ENCODE peak calls at places on chromosomes 1 and 21, in seven cellular contexts. D is GM23338, G is K562, E is HCT116, Q is Panc1, I is GM12878, N is upper lobe of left lung. M is an unnamed sample. For H3K36me3, the result is how much of the 10 kb centered on the place peaks cover.

GRCh38 chr1:41152622-41153044 is 89.5 kb downstream of the SCMH1 start:
- ATAC-seq in D (no peak), G (no peak), E (no peak), Q (no peak), I (no peak), N (no peak), M (peak)

GRCh38 chr1:82962658-82963057 is 1036.3 kb downstream of the TTLL7 start:
- ATAC-seq in D (no peak), G (no peak), E (no peak), Q (no peak), I (no peak), N (no peak), M (no peak)

GRCh38 chr21:35035116-35035515 is 14.0 kb downstream of the RUNX1 start:
- ATAC-seq in D (no peak), G (no peak), E (no peak), Q (no peak), I (no peak), N (no peak), M (no peak)

GRCh38 chr1:51570063-51570720 is 46.7 kb upstream of the OSBPL9 start:
- ATAC-seq in D (no peak), G (no peak), E (peak), Q (peak), I (peak), N (no peak), M (no peak)

GRCh38 chr1:183909672-183910071 is 104.8 kb downstream of the RGL1 start:
- ATAC-seq in D (no peak), G (no peak), E (no peak), Q (no peak), I (no peak), N (no peak), M (no peak)

GRCh38 chr1:94974224-94974623 is 47.3 kb upstream of the CNN3 start:
- ATAC-seq in D (no peak), G (no peak), E (no peak), Q (no peak), I (no peak), N (no peak), M (no peak)

GRCh38 chr21:38503588-38503987 is 5.3 kb upstream of the ERG start:
- ATAC-seq in D (no peak), G (no peak), E (no peak), Q (no peak), I (no peak), N (no peak), M (peak)

GRCh38 chr1:219810451-219810850 is 117.9 kb downstream of the SLC30A10 start:
- ATAC-seq in D (no peak), G (no peak), E (no peak), Q (no peak), I (no peak), N (no peak), M (no peak)

GRCh38 chr21:43703068-43703880 is 15.7 kb upstream of the PDXK start:
- ATAC-seq in D (peak), G (peak), E (no peak), Q (peak), I (peak), N (no peak), M (peak)

GRCh38 chr1:160850541-160850940 is 12.1 kb downstream of the CD244 start:
- ATAC-seq in D (no peak), G (no peak), E (no peak), Q (no peak), I (no peak), N (no peak), M (no peak)

GRCh38 chr1:192878249-192878648 is 69.4 kb downstream of the RGS2 start:
- ATAC-seq in D (no peak), G (no peak), E (no peak), Q (no peak), I (no peak), N (peak), M (peak)

GRCh38 chr1:203286161-203286984 is 18.9 kb upstream of the BTG2 start:
- ATAC-seq in D (no peak), G (no peak), E (no peak), Q (no peak), I (no peak), N (no peak), M (peak)

GRCh38 chr1:108590436-108590835 is 30.5 kb downstream of the EEIG2 start:
- ATAC-seq in D (no peak), G (no peak), E (no peak), Q (no peak), I (no peak), N (no peak), M (peak)

GRCh38 chr1:32733573-32734321 is 31.2 kb upstream of the SYNC start:
- ATAC-seq in D (no peak), G (peak), E (no peak), Q (no peak), I (peak), N (no peak), M (no peak)

GRCh38 chr1:78284354-78284753 is 206.4 kb upstream of the PTGFR start:
- ATAC-seq in D (no peak), G (no peak), E (no peak), Q (no peak), I (no peak), N (no peak), M (peak)

GRCh38 chr1:51653127-51653526 is 36.2 kb downstream of the OSBPL9 start:
- ATAC-seq in D (no peak), G (no peak), E (no peak), Q (no peak), I (no peak), N (no peak), M (no peak)

GRCh38 chr1:25706146-25707089 is 89.8 kb downstream of the MAN1C1 start:
- ATAC-seq in D (peak), G (no peak), E (no peak), Q (no peak), I (no peak), N (peak), M (no peak)

GRCh38 chr1:165637427-165637826 is 6.4 kb downstream of the MGST3 start:
- ATAC-seq in D (no peak), G (no peak), E (no peak), Q (no peak), I (no peak), N (peak), M (peak)

GRCh38 chr1:109793486-109794318 is 30.0 kb upstream of the EPS8L3 start:
- ATAC-seq in D (no peak), G (peak), E (no peak), Q (peak), I (no peak), N (no peak), M (peak)

GRCh38 chr21:27448960-27449359 is 482.1 kb upstream of the ADAMTS5 start:
- ATAC-seq in D (no peak), G (no peak), E (no peak), Q (no peak), I (no peak), N (no peak), M (peak)

GRCh38 chr1:156748670-156749428 is 2.6 kb downstream of the HDGF start:
- ATAC-seq in D (no peak), G (peak), E (no peak), Q (no peak), I (peak), N (peak), M (peak)

GRCh38 chr1:193229136-193229535 is 42.7 kb upstream of the B3GALT2 start:
- ATAC-seq in D (no peak), G (no peak), E (no peak), Q (peak), I (no peak), N (no peak), M (no peak)

GRCh38 chr1:89754518-89754917 is 66.3 kb upstream of the LRRC8D start:
- ATAC-seq in D (no peak), G (no peak), E (no peak), Q (no peak), I (peak), N (no peak), M (no peak)

GRCh38 chr21:44509539-44509938 is 30.5 kb downstream of the KRTAP10-1 start:
- ATAC-seq in D (no peak), G (no peak), E (peak), Q (no peak), I (peak), N (peak), M (no peak)

GRCh38 chr1:243559575-243560172 is 290.4 kb downstream of the AKT3 start:
- ATAC-seq in D (no peak), G (no peak), E (no peak), Q (peak), I (no peak), N (no peak), M (no peak)

GRCh38 chr1:11176081-11176706 is 13.0 kb upstream of the ANGPTL7 start:
- ATAC-seq in D (peak), G (no peak), E (no peak), Q (no peak), I (no peak), N (peak), M (no peak)

GRCh38 chr1:9375912-9376311 is 83.2 kb downstream of the SPSB1 start:
- ATAC-seq in D (no peak), G (no peak), E (no peak), Q (no peak), I (no peak), N (no peak), M (no peak)

GRCh38 chr1:160416369-160416768 is 16.0 kb downstream of the VANGL2 start:
- ATAC-seq in D (peak), G (peak), E (peak), Q (peak), I (peak), N (no peak), M (no peak)

GRCh38 chr1:188888387-188888786 is 1589.3 kb downstream of the BRINP3 start:
- ATAC-seq in D (no peak), G (no peak), E (no peak), Q (no peak), I (no peak), N (no peak), M (no peak)

GRCh38 chr1:63602629-63603028 is 9.4 kb downstream of the PGM1 start:
- ATAC-seq in D (peak), G (no peak), E (no peak), Q (no peak), I (no peak), N (no peak), M (no peak)

GRCh38 chr1:76068953-76069561 is 5.5 kb upstream of the ST6GALNAC3 start:
- ATAC-seq in D (no peak), G (no peak), E (peak), Q (no peak), I (no peak), N (no peak), M (no peak)

GRCh38 chr1:84991097-84991890 is 5.6 kb downstream of the MCOLN2 start:
- ATAC-seq in D (no peak), G (no peak), E (no peak), Q (no peak), I (peak), N (no peak), M (no peak)

GRCh38 chr1:178146456-178146855 is 52.6 kb downstream of the RASAL2 start:
- ATAC-seq in D (no peak), G (no peak), E (no peak), Q (no peak), I (no peak), N (no peak), M (no peak)

GRCh38 chr1:100428160-100428559 is 75.9 kb downstream of the CDC14A start:
- ATAC-seq in D (no peak), G (no peak), E (no peak), Q (no peak), I (no peak), N (no peak), M (no peak)

GRCh38 chr21:31557421-31557955 is 102.0 kb upstream of the SOD1 start:
- ATAC-seq in D (peak), G (no peak), E (no peak), Q (no peak), I (no peak), N (no peak), M (no peak)

GRCh38 chr1:154440031-154440430 is 34.9 kb downstream of the IL6R start:
- ATAC-seq in D (no peak), G (no peak), E (no peak), Q (no peak), I (peak), N (no peak), M (no peak)

GRCh38 chr1:53631622-53632310 is 107.2 kb downstream of the GLIS1 start:
- ATAC-seq in D (no peak), G (no peak), E (no peak), Q (no peak), I (no peak), N (no peak), M (no peak)

GRCh38 chr1:56451491-56451890 is 127.9 kb downstream of the PLPP3 start:
- ATAC-seq in D (no peak), G (no peak), E (no peak), Q (no peak), I (peak), N (no peak), M (no peak)

DNA sequence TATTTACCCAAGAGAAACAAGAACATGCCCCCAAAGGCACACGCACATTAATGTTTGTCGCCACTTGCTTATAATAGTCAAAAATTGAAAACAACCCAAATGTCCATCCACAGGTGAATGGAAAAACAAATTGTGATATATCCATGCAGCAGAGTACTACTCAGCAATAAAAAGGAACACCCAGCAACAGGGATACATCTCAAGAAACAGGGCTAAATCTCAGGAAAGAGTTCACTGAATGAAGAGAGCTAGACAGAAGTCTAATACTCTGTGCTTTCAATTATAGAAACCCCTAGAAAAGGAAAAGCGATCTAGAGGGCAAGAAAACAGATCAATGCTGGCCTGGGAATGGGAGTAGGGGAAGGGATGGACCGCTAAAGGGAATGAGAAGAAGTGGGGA is 36.7 kb upstream of the LAPTM5 start:
- ATAC-seq in D (no peak), G (no peak), E (no peak), Q (no peak), I (no peak), N (no peak), M (no peak)
- H3K36me3 ChIP-seq in D (under half), G (under half), E (under half), Q (under half), I (under half), N (under half), M (under half)

GRCh38 chr1:47533176-47534039 is 95.6 kb downstream of the FOXD2 start:
- ATAC-seq in D (peak), G (peak), E (no peak), Q (no peak), I (no peak), N (peak), M (peak)
- TF ChIP-seq POLR2AphosphoS5 in D (peak), G (no peak), E (no peak), Q (no peak), I (no peak), N (no peak), M (peak)

DNA sequence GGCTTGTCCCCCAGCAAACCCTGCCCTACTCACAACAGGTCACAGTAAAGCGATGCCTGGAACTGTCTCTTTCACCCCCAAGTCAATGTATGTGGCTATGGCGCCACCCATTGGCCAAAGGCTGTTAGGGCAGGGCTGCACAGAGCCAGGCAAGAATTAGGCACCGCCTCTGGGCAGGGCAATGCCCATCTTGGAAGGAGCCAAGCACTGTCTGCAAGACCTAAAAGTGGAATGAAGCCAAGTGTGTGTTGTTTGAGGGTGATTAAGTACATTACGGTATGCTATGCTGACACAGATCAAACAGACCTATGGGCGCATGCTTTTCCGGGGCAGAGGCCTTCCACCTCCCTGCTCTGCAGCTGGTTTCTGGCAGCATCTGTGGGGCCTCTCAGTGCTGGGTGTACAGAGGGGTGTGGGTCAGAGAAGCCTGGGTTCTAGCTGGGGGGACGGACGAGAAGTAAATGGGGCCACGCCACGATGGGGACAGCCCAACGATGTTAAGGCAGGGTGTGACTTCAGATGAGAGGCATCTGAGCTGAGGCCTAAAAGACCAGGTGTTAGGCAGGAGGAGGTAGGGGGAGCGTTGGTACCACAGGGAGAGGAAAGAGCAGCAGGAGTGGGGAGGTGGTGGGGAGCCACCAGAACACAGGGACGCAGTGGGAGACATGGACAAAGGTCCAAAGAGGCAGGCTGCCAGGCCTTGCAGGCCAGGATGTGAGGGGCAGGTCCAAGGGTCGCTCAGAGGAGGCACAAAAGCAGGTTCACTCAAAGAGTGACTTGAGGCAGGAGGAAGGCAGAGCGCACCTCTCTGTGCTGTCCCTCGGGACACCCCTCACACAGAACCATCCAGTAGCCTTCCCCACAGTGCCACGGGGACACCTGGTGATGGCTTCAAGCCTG is 49.8 kb downstream of the ACOT7 start:
- ATAC-seq in D (peak), G (peak), E (peak), Q (peak), I (peak), N (peak), M (peak)
- H3K36me3 ChIP-seq in D (under half), G (under half), E (under half), Q (under half), I (under half), N (under half), M (under half)

GRCh38 chr21:33839167-33839716 is 76.4 kb downstream of the ATP5PO start:
- ATAC-seq in D (peak), G (peak), E (peak), Q (no peak), I (no peak), N (no peak), M (no peak)

GRCh38 chr21:33840771-33841170 is 74.8 kb downstream of the ATP5PO start:
- ATAC-seq in D (no peak), G (no peak), E (no peak), Q (no peak), I (no peak), N (no peak), M (no peak)

GRCh38 chr21:33843216-33843615 is 72.4 kb downstream of the ATP5PO start:
- ATAC-seq in D (no peak), G (no peak), E (no peak), Q (no peak), I (no peak), N (no peak), M (peak)

GRCh38 chr21:33844104-33844889 is 71.3 kb downstream of the ATP5PO start:
- ATAC-seq in D (no peak), G (no peak), E (no peak), Q (no peak), I (no peak), N (no peak), M (no peak)

DNA sequence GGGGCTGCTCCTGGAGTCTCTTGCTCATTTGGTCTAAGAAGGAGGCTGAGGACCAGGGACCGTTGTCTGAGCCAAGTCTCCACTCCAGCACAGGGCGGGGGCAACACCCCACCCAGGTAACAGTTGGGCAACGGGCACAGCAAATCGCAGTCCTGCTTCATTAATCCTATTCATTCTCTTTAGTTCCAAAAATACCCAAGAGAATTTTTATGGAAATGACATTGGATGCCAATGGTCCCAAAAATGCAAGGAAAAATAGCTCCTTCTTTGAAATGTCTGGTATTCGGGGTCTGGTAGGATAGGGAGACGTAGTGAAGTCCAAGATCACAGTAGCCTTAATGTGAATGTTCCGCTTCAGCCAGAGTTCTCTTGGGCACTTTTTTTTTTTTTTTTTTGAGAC is 74.0 kb downstream of the ATP5PO start:
- ATAC-seq in D (no peak), G (no peak), E (no peak), Q (no peak), I (no peak), N (no peak), M (no peak)
- TF ChIP-seq POLR2AphosphoS5 in D (no peak), G (no peak), E (no peak), Q (no peak), I (no peak), N (no peak), M (no peak)

GRCh38 chr1:28737245-28738137 is 751 bp downstream of the YTHDF2 start:
- ATAC-seq in D (peak), G (peak), E (peak), Q (peak), I (peak), N (no peak), M (no peak)
- H3K36me3 ChIP-seq in D (under half), G (under half), E (under half), Q (under half), I (under half), N (under half), M (under half)

GRCh38 chr1:24392604-24392946 is 21.0 kb downstream of the STPG1 start:
- ATAC-seq in D (no peak), G (no peak), E (no peak), Q (peak), I (peak), N (no peak), M (no peak)

GRCh38 chr1:24390924-24391782 is 22.4 kb downstream of the STPG1 start:
- ATAC-seq in D (peak), G (peak), E (peak), Q (peak), I (peak), N (peak), M (peak)

GRCh38 chr1:24392982-24393645 is 20.5 kb downstream of the STPG1 start:
- ATAC-seq in D (no peak), G (no peak), E (no peak), Q (no peak), I (peak), N (no peak), M (no peak)

GRCh38 chr1:24393892-24394291 is 19.7 kb downstream of the STPG1 start:
- ATAC-seq in D (no peak), G (no peak), E (peak), Q (peak), I (no peak), N (no peak), M (no peak)

GRCh38 chr1:24391882-24392603 is 21.5 kb downstream of the STPG1 start:
- ATAC-seq in D (peak), G (peak), E (peak), Q (peak), I (peak), N (peak), M (peak)
- TF ChIP-seq POLR2AphosphoS5 in D (no peak), G (no peak), E (no peak), Q (no peak), I (peak), N (no peak), M (no peak)